ENCODE peak calls at places on chromosomes 13 and 19, in eight cellular contexts. Q is fibroblast of mammary gland; K is A673; D is vagina; B is fibroblast of the aortic adventitia; O is A549; Y is naive thymus-derived CD4-positive, alpha-beta T cell; T is ascending aorta. L is an unnamed sample.

GRCh38 chr19:49875801-49876421 is 1.2 kb downstream of the AKT1S1 start:
- DNase-seq in Q (no peak), K (peak; percentile 61), D (peak; percentile 94), B (peak; percentile 49), O (no peak), Y (peak; percentile 36), T (peak; percentile 81), L (peak; percentile 52)

GRCh38 chr19:43562698-43563241 is 12.6 kb downstream of the XRCC1 start:
- DNase-seq in Q (peak; percentile 78), K (peak; percentile 97), D (no peak), B (peak; percentile 23), O (no peak), Y (peak; percentile 83), T (peak; percentile 91), L (peak; percentile 68)

GRCh38 chr19:9128171-9128570 is 1.4 kb upstream of the OR7G3 start:
- DNase-seq in Q (no peak), K (peak; percentile 84), D (no peak), B (no peak), O (peak; percentile 28), Y (no peak), T (no peak), L (peak; percentile 57)

GRCh38 chr13:81927347-81927746 is 1586.4 kb upstream of the SPRY2 start:
- DNase-seq in Q (no peak), K (peak; percentile 11), D (no peak), B (no peak), O (peak; percentile 4), Y (no peak), T (no peak), L (no peak)

GRCh38 chr19:41541990-41542584 is 33.9 kb upstream of the CEACAM21 start:
- DNase-seq in Q (peak; percentile 34), K (peak; percentile 82), D (no peak), B (peak; percentile 32), O (peak; percentile 73), Y (peak; percentile 63), T (peak; percentile 76), L (peak; percentile 30)

GRCh38 chr19:6769006-6769637 is 1.9 kb upstream of the SH2D3A start:
- DNase-seq in Q (peak; percentile 20), K (no peak), D (no peak), B (peak; percentile 28), O (peak; percentile 46), Y (no peak), T (no peak), L (peak; percentile 42)

GRCh38 chr13:40430234-40430633 is 236.2 kb downstream of the FOXO1 start:
- DNase-seq in Q (no peak), K (no peak), D (no peak), B (no peak), O (no peak), Y (no peak), T (no peak), L (no peak)

GRCh38 chr13:113816248-113816924 is 47.5 kb downstream of the GAS6 start:
- DNase-seq in Q (peak; percentile 48), K (no peak), D (no peak), B (no peak), O (no peak), Y (no peak), T (no peak), L (no peak)

GRCh38 chr19:39304701-39305571 is 8.7 kb downstream of the IFNL1 start:
- DNase-seq in Q (no peak), K (no peak), D (no peak), B (no peak), O (no peak), Y (no peak), T (peak; percentile 45), L (no peak)

GRCh38 chr13:33353210-33353609 is 67.7 kb upstream of the STARD13 start:
- DNase-seq in Q (no peak), K (no peak), D (no peak), B (no peak), O (no peak), Y (no peak), T (peak; percentile 78), L (no peak)

GRCh38 chr19:4754248-4754647 is 30.6 kb upstream of the DPP9 start:
- DNase-seq in Q (no peak), K (no peak), D (no peak), B (no peak), O (no peak), Y (no peak), T (no peak), L (no peak)

GRCh38 chr19:49492573-49493411 is 3.4 kb upstream of the RPS11 start:
- DNase-seq in Q (peak; percentile 65), K (no peak), D (no peak), B (peak; percentile 42), O (peak; percentile 83), Y (no peak), T (no peak), L (no peak)

GRCh38 chr19:40756502-40757110 is 5.6 kb downstream of the SNRPA start:
- DNase-seq in Q (no peak), K (no peak), D (no peak), B (no peak), O (no peak), Y (no peak), T (no peak), L (no peak)

GRCh38 chr13:36783883-36784282 is 35.1 kb upstream of the RFXAP start:
- DNase-seq in Q (no peak), K (no peak), D (no peak), B (no peak), O (no peak), Y (no peak), T (no peak), L (no peak)

GRCh38 chr13:36776175-36776574 is 42.8 kb upstream of the RFXAP start:
- DNase-seq in Q (no peak), K (no peak), D (no peak), B (no peak), O (no peak), Y (no peak), T (no peak), L (no peak)

GRCh38 chr13:36774895-36775294 is 44.1 kb upstream of the RFXAP start:
- DNase-seq in Q (peak; percentile 57), K (no peak), D (no peak), B (peak; percentile 21), O (no peak), Y (no peak), T (no peak), L (no peak)

DNA sequence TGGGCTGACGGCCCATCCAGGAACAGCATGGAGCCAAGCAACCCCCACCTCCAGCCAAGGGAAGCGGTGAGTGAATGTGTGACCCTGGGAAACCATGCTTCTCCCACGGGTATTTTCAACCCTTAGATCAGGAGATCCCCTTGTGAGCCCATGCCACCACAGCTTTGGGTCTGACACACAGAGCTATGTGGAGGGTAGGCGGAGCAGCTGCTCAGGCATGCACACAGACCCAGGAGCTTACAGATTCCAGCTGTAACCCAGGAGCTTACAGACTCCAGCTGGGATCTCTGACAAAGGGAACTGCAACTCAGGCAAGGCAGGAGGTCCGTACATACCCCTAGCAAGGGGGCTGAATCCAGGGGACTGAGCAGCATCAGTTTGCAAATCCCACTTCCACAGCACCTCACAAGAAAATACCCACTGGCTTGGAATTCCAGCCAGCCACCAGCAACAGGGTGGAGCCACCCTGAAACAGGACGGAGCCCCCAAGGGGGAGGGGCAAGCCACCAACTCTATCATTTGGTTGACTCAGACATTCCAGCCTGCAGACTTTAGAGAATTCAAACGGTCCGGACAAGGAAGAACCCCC is 40.8 kb upstream of the RFXAP start:
- DNase-seq in Q (peak; percentile 12), K (peak; percentile 74), D (no peak), B (peak; percentile 23), O (no peak), Y (no peak), T (no peak), L (peak; percentile 41)
- H3K4me3 ChIP-seq in Q (no peak overlapping the region), K (peak overlapping the region; percentile 19), D (no peak overlapping the region), B (no peak overlapping the region), O (no peak overlapping the region), Y (no peak overlapping the region), T (no peak overlapping the region), L (peak overlapping the region; percentile 34)

DNA sequence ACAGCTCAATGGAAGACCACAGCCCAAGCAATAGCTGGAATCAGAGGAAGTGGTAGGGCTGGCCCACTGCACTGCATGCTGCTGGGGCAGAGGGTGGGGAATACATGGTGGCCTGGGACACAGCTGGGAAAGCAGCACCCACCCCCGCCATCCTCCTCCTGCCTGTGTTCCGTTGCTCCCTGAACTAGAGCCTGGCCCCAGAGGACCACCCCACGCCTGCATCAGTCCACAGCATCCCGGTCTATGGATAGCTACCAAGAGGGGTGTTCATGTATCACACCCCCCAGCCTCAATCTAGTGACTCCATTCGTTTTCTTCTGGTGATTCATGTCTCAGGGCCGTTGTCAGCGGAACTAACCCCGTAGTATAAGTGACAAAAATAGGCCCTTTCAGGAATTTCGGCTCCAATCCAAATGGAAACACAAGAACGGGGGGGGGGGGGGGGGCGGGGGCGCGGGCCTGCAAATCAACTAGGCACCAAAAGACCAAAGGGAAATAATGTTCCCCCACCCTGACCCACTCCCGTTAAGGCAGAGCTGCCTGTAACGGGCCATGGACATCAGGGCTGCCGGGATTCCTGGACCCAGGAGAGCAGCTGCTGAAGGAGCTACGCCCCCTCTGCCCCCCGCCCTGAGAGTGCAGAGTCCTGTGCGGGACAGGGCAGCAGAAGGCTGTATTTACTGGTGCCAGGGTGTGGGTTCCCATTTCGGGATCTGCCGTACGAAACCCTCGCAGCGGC is 18.9 kb upstream of the EPHX3 start:
- DNase-seq in Q (peak; percentile 87), K (no peak), D (no peak), B (peak; percentile 74), O (no peak), Y (no peak), T (peak; percentile 90), L (peak; percentile 77)
- H3K4me3 ChIP-seq in Q (no peak overlapping the region), K (no peak overlapping the region), D (peak overlapping the region; percentile 25), B (peak overlapping the region; percentile 40), O (no peak overlapping the region), Y (no peak overlapping the region), T (peak overlapping the region; percentile 49), L (peak overlapping the region; percentile 36)

GRCh38 chr19:48424694-48425219 is 21.0 kb upstream of the GRWD1 start:
- DNase-seq in Q (peak; percentile 51), K (peak; percentile 75), D (no peak), B (peak; percentile 56), O (peak; percentile 87), Y (no peak), T (no peak), L (peak; percentile 62)
- H3K4me3 ChIP-seq in Q (no peak overlapping the region), K (no peak overlapping the region), D (no peak overlapping the region), B (no peak overlapping the region), O (no peak overlapping the region), Y (no peak overlapping the region), T (no peak overlapping the region), L (no peak overlapping the region)

GRCh38 chr13:35472308-35473008 is 4.0 kb downstream of the MAB21L1 start:
- DNase-seq in Q (peak; percentile 56), K (no peak), D (no peak), B (peak; percentile 35), O (no peak), Y (no peak), T (no peak), L (no peak)
- H3K4me3 ChIP-seq in Q (peak overlapping the region; percentile 87), K (no peak overlapping the region), D (no peak overlapping the region), B (peak overlapping the region; percentile 45), O (no peak overlapping the region), Y (no peak overlapping the region), T (no peak overlapping the region), L (no peak overlapping the region)

L was measured in fibroblast of villous mesenchyme.